ENCODE peak calls at places on chromosomes 5 and 9, in seven cellular contexts. R, Q, O, M, E, B and I are unnamed samples.

GRCh38 chr9:89528131-89528530 is 30.2 kb upstream of the SEMA4D start:
- DNase-seq in O (no peak), R (no peak), M (no peak), B (no peak), E (no peak), Q (no peak), I (no peak)

GRCh38 chr5:68116868-68117411 is 98.6 kb upstream of the PIK3R1 start:
- DNase-seq in E (no peak), M (no peak), O (no peak), R (no peak), Q (no peak), B (no peak), I (no peak)

GRCh38 chr5:53249529-53249928 is 140.0 kb upstream of the MOCS2 start:
- DNase-seq in Q (peak; percentile 85), M (peak; percentile 20), E (no peak), O (peak; percentile 98), R (no peak), B (peak; percentile 87), I (no peak)

GRCh38 chr9:136648746-136649145 is 14.0 kb upstream of the EGFL7 start:
- DNase-seq in R (no peak), Q (no peak), M (no peak), O (no peak), E (no peak), B (no peak), I (no peak)

GRCh38 chr9:114616684-114617520 is 5.8 kb downstream of the TMEM268 start:
- DNase-seq in M (no peak), Q (no peak), B (no peak), E (peak; percentile 87), O (no peak), R (peak; percentile 60), I (peak; percentile 26)

GRCh38 chr5:140113180-140113698 is 670 bp upstream of the PURA start:
- DNase-seq in E (peak; percentile 75), Q (no peak), B (no peak), R (peak; percentile 29), M (no peak), O (no peak), I (no peak)

GRCh38 chr9:98455957-98456621 is 200.6 kb upstream of the TBC1D2 start:
- DNase-seq in E (no peak), B (peak; percentile 80), M (no peak), R (no peak), Q (no peak), O (peak; percentile 74), I (no peak)

GRCh38 chr9:123978981-123979380 is 32.6 kb upstream of the LHX2 start:
- DNase-seq in B (no peak), Q (no peak), E (no peak), R (no peak), M (no peak), O (no peak), I (no peak)

GRCh38 chr9:90659626-90660364 is 17.2 kb upstream of the DIRAS2 start:
- DNase-seq in O (peak; percentile 28), Q (no peak), B (peak; percentile 85), R (no peak), M (no peak), E (no peak), I (no peak)

GRCh38 chr9:33223696-33224095 is 16.3 kb upstream of the SPINK4 start:
- DNase-seq in M (no peak), B (no peak), O (no peak), R (no peak), E (no peak), Q (no peak), I (no peak)

GRCh38 chr5:87400305-87400899 is 12.3 kb downstream of the CCNH start:
- DNase-seq in B (peak; percentile 27), O (peak; percentile 61), Q (no peak), M (no peak), E (no peak), R (no peak), I (no peak)

GRCh38 chr9:81604306-81605153 is 84.8 kb downstream of the TLE1 start:
- DNase-seq in R (no peak), O (peak; percentile 48), E (no peak), B (no peak), Q (no peak), M (no peak), I (no peak)

GRCh38 chr5:137086289-137086838 is 412.8 kb downstream of the SPOCK1 start:
- DNase-seq in B (no peak), M (no peak), O (no peak), Q (no peak), R (no peak), E (no peak), I (no peak)

GRCh38 chr5:71834575-71834974 is 115.5 kb downstream of the CARTPT start:
- DNase-seq in Q (no peak), O (no peak), B (no peak), R (no peak), E (no peak), M (no peak), I (no peak)

GRCh38 chr5:127400524-127400923 is 109.9 kb downstream of the MEGF10 start:
- DNase-seq in Q (no peak), O (no peak), B (peak; percentile 0), R (no peak), M (no peak), E (no peak), I (no peak)

GRCh38 chr5:139301766-139302499 is 8.4 kb downstream of the MATR3 start:
- DNase-seq in Q (no peak), E (no peak), R (no peak), O (no peak), B (no peak), M (no peak), I (no peak)

GRCh38 chr5:15940905-15941304 is 238.7 kb downstream of the MARCHF11 start:
- DNase-seq in R (no peak), E (no peak), B (no peak), Q (no peak), M (no peak), O (no peak), I (no peak)

GRCh38 chr5:145178667-145179523 is 656.2 kb downstream of the PRELID2 start:
- DNase-seq in B (peak; percentile 21), R (no peak), Q (no peak), M (no peak), O (no peak), E (no peak), I (no peak)

GRCh38 chr5:14426521-14426920 is 155.1 kb upstream of the OTULINL start:
- DNase-seq in R (no peak), O (no peak), Q (no peak), B (no peak), E (no peak), M (no peak), I (no peak)

GRCh38 chr5:181050016-181050415 is 9.9 kb downstream of the BTNL9 start:
- DNase-seq in B (no peak), O (no peak), Q (no peak), E (no peak), R (no peak), M (no peak), I (no peak)

GRCh38 chr9:121472361-121472910 is 27.2 kb downstream of the GGTA1 start:
- DNase-seq in M (no peak), B (no peak), O (no peak), E (no peak), Q (no peak), R (no peak), I (no peak)
- H3K27me3 ChIP-seq in M (no peaks in the 10 kb centered on the region), B (peaks cover 14% of the 10 kb centered on the region), O (peaks cover 70% of the 10 kb centered on the region), E (no peaks in the 10 kb centered on the region), Q (peaks cover 8% of the 10 kb centered on the region), R (no peaks in the 10 kb centered on the region), I (no peaks in the 10 kb centered on the region)

DNA sequence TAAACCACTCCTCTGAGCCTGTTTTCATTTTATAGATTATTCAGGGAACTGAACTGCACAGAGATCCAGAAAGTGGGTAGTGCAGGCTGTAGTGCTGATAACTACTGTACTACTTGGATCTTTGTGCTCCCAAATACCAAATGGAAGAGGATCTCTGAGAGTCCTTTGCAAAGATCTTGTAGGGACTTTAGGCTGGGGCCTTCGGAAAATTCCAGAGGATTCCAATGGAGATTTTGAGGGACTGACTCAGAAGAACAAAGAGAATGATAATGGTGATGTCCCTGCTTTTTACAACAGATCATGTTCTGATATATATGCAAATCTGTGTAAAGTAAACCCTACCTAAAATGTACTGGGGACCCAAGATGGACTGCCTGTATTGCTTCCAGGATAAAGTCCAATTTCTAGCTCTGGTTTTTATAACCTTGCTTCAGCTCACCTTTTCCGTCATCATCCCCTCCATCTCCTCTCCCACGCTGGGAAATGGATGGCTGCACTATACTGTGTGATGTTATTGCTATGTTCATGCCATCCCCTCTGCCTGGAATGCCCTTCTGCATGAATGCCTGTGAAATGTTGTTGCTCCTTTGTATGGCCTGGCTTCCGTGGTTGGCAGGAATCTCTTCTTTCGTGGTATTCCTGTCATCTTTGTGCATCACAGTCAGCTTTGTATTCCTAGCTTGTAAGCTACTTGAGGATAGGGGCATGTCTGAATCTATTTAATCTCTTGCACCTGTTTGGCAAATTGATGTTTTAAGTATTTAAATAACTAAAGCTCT is 9.7 kb upstream of the PSMD5 start:
- DNase-seq in E (no peak), Q (no peak), O (peak; percentile 13), M (no peak), R (no peak), B (no peak), I (no peak)
- H3K4me3 ChIP-seq in E (no peak overlapping the region), Q (no peak overlapping the region), O (no peak overlapping the region), M (no peak overlapping the region), R (no peak overlapping the region), B (no peak overlapping the region), I (no peak overlapping the region)

DNA sequence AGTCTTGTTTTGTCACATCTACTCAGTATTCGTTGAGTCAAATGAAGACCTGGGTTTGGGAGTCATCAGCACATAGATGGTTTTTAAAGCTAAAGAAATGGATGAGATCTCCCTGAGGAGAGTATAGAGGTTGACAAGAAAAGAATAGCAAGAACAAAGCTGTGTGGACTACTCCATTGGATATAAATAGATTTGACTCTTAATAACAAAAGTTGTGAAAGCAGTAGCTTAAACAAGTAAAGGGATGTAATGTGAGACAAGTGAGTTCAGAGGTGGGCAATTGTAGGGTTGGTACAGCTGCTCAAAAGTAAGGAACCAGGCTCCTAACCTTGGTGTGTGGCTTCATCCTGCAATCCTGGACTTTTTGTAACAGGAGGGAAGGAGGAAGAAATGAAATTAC is 49.3 kb downstream of the CSNK1G3 start:
- DNase-seq in E (no peak), B (no peak), R (no peak), M (no peak), Q (no peak), O (no peak), I (no peak)
- H3K27me3 ChIP-seq in E (no peaks in the 10 kb centered on the region), B (no peaks in the 10 kb centered on the region), R (no peaks in the 10 kb centered on the region), M (no peaks in the 10 kb centered on the region), Q (no peaks in the 10 kb centered on the region), O (no peaks in the 10 kb centered on the region), I (no peaks in the 10 kb centered on the region)

DNA sequence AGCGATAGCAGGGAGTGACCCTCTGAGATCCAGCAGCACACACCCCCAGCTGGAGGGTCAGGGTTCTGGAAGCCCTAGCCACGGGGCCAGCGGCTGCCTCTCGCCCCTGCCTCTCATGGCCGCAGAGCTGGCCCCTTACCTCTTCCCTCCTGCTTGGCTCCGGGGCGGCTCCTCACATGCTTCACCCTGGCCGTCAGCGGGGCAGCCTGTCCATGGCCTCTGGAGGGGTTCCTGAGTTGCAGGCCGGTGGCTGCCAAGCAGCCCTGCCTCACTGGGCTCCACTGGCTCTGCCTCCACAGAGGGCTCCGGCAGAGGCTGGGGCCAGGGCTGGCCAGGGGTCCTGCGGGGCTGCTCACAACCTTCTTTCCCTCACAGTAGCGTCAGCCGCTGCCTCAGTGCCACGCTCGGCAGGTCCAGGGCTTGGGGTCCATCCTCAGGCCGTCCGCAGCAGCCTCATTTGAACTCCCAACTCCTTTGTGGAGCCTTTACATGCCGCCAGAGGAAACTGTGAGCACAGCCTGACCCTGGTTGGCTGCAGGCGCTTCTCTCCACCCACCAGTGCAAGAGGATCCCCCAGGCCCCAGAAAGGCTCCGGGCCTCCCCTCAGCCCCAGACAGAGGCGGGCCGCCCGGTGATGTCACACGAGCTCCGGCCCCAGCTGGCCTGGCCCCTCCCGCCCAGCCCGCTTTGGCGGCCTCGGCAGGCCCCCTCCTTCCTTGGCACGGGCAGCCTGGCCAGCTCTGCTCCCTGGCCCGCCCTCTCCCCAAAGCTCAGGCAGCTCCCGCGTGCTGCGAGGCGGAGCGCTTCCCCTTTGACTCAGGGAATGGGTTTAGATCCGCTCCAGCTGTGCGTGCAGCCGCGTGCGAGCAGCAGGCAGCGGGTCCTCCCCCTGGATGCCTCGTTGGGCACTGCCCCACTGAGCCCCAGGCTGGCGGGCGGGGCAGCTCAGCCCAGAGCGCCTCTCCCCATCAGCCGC is at the start of gene ANGPTL2:
- DNase-seq in O (peak; percentile 95), B (peak; percentile 36), R (peak; percentile 69), M (no peak), E (peak; percentile 96), Q (peak; percentile 75), I (peak; percentile 30)
- H3K4me3 ChIP-seq in O (peak within 1 kb of the TSS; percentile 69), B (no peak within 1 kb of the TSS), R (peak within 1 kb of the TSS; percentile 40), M (peak within 1 kb of the TSS; percentile 25), E (peak within 1 kb of the TSS; percentile 21), Q (peak within 1 kb of the TSS; percentile 56), I (peak within 1 kb of the TSS; percentile 61)